ENCODE peak calls at places on chromosomes 12 and 14, in seven cellular contexts. Z, I, E, P, H, W and M are unnamed samples.

GRCh38 chr12:31900271-31900670 is 58.9 kb upstream of the RESF1 start:
- DNase-seq in Z (no peak), I (no peak), E (peak; percentile 54), P (no peak), H (no peak), W (no peak), M (no peak)

GRCh38 chr14:91225025-91225424 is 19.5 kb downstream of the GPR68 start:
- DNase-seq in Z (no peak), I (no peak), E (peak; percentile 30), P (no peak), H (no peak), W (peak; percentile 38), M (no peak)

GRCh38 chr14:75559451-75560187 is 18.8 kb upstream of the FLVCR2 start:
- DNase-seq in Z (peak; percentile 81), I (no peak), E (peak; percentile 93), P (peak; percentile 73), H (no peak), W (peak; percentile 18), M (no peak)

GRCh38 chr12:70719672-70720420 is 82.6 kb upstream of the PTPRB start:
- DNase-seq in Z (peak; percentile 37), I (peak; percentile 32), E (peak; percentile 9), P (peak; percentile 50), H (no peak), W (peak; percentile 53), M (no peak)

GRCh38 chr14:74861734-74862090 is 14.2 kb downstream of the PROX2 start:
- DNase-seq in Z (no peak), I (no peak), E (no peak), P (no peak), H (no peak), W (no peak), M (no peak)

GRCh38 chr14:20388159-20388558 is 25.1 kb downstream of the TEP1 start:
- DNase-seq in Z (no peak), I (no peak), E (no peak), P (no peak), H (no peak), W (no peak), M (no peak)

GRCh38 chr14:68279777-68280233 is 460.2 kb downstream of the RAD51B start:
- DNase-seq in Z (no peak), I (no peak), E (no peak), P (no peak), H (no peak), W (no peak), M (no peak)

GRCh38 chr14:105069887-105070759 is 4.9 kb upstream of the GPR132 start:
- DNase-seq in Z (no peak), I (peak; percentile 62), E (no peak), P (peak; percentile 61), H (no peak), W (no peak), M (no peak)

GRCh38 chr12:54596526-54596946 is 8.1 kb upstream of the PPP1R1A start:
- DNase-seq in Z (peak; percentile 52), I (peak; percentile 62), E (peak; percentile 43), P (peak; percentile 67), H (peak; percentile 81), W (peak; percentile 41), M (peak; percentile 87)

GRCh38 chr12:106154781-106155273 is 16.1 kb upstream of the NUAK1 start:
- DNase-seq in Z (no peak), I (no peak), E (no peak), P (no peak), H (no peak), W (no peak), M (no peak)

GRCh38 chr12:131085816-131086591 is 132.3 kb downstream of the ADGRD1 start:
- DNase-seq in Z (no peak), I (peak; percentile 16), E (no peak), P (peak; percentile 35), H (peak; percentile 8), W (no peak), M (peak; percentile 68)

GRCh38 chr12:127025545-127025944 is 1241.4 kb upstream of the TMEM132C start:
- DNase-seq in Z (no peak), I (no peak), E (no peak), P (no peak), H (no peak), W (no peak), M (no peak)
- TF ChIP-seq CTCF in Z (peak; percentile 6), I (no peak), E (peak; percentile 58), P (no peak), H (no peak), W (no peak), M (no peak)

DNA sequence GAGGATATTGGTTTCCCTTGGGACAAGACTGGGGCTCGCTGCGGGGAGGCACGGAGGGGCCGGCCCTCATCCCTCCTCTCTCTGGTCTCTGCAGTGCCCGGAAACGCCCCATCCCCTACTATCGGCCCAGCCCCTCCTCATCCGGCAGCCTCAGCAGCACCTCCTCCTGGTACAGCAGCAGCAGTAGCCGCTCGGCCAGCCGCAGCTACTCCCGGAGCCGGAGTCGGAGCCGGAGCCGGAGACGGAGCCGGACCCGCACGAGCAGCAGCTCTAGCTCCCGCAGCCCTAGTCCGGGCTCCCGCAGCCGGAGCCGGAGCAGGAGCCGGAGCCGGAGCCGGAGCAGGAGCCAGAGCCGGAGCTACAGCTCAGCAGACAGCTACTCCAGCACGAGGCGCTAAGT is 22.3 kb upstream of the HSPB8 start:
- DNase-seq in Z (no peak), I (no peak), E (no peak), P (no peak), H (no peak), W (no peak), M (no peak)
- TF ChIP-seq CTCF in Z (no peak), I (no peak), E (no peak), P (no peak), H (no peak), W (no peak), M (no peak)

GRCh38 chr12:85423947-85424346 is 143.9 kb downstream of the ALX1 start:
- DNase-seq in Z (no peak), I (no peak), E (no peak), P (no peak), H (no peak), W (no peak), M (no peak)
- TF ChIP-seq CTCF in Z (no peak), I (no peak), E (no peak), P (no peak), H (no peak), W (no peak), M (no peak)

GRCh38 chr12:27491226-27491625 is 32.8 kb upstream of the PPFIBP1 start:
- DNase-seq in Z (no peak), I (no peak), E (no peak), P (no peak), H (no peak), W (no peak), M (no peak)

GRCh38 chr12:27486986-27487385 is 37.0 kb upstream of the PPFIBP1 start:
- DNase-seq in Z (no peak), I (no peak), E (no peak), P (no peak), H (no peak), W (no peak), M (no peak)

GRCh38 chr12:27493260-27493935 is 30.6 kb upstream of the PPFIBP1 start:
- DNase-seq in Z (no peak), I (no peak), E (peak; percentile 35), P (no peak), H (no peak), W (no peak), M (no peak)

DNA sequence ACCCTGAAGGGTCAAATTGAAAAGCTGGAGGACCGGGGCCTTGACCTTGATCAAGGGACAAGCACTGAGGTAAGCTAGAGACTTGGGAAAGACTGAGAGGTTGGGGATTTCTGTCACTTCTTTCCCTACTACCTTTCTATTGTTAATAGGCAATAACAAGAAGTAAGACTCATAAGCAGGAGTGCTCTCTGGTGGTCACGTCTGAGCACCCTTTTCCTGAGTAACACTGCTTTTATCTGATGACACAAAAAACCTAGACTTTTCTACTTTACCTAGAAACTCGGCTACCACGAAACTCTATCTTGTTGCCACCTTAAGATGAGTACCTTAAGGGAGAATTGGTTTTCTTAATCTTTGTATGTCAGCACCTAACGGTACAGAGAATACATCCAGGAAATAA is 35.5 kb upstream of the PPFIBP1 start:
- DNase-seq in Z (no peak), I (no peak), E (peak; percentile 6), P (no peak), H (no peak), W (no peak), M (no peak)
- TF ChIP-seq CTCF in Z (no peak), I (no peak), E (no peak), P (no peak), H (no peak), W (no peak), M (no peak)

DNA sequence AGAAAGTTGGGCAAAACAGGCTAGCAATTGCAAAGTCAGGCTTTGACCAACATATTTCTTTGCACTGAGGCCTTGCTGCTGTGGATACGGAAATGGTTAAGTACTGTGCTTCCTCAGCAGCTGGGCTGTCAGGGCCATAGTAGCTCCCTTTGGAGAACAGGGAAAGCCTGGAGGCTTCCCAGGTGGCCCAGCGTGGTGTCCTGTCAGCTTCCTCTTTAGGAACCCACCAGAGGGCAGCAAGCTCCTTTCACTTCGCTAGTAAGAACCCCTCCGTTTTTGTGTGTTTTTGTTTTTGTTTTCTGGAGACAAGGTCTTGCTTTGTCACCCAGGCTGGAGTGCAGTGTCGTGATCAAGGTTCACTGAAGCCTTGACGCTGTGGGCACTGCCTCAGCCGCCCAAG is 1.7 kb upstream of the CFAP251 start:
- DNase-seq in Z (peak; percentile 76), I (no peak), E (no peak), P (no peak), H (no peak), W (peak; percentile 20), M (no peak)
- TF ChIP-seq CTCF in Z (peak; percentile 57), I (no peak), E (no peak), P (peak; percentile 10), H (no peak), W (peak; percentile 39), M (peak; percentile 44)

DNA sequence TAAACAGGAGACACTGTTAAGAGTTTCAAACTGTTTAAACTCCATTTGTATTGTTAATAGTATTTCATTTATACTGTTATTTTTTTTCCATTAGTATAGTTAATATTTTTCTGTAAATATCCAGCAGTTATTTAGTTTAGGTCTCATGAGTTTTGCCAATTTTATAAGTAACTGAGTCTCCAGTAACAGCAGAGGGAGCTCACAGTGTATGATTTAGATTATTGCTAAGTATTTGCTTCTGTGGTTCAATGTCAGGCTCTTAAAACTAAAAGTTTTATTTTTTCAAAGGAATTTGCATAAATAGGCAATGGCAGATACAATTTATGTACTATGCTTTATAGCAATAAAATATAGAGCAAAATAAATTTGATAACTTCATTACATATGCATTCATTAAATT is 209.7 kb downstream of the ATXN7L3B start:
- DNase-seq in Z (peak; percentile 12), I (no peak), E (no peak), P (no peak), H (no peak), W (peak; percentile 35), M (no peak)
- TF ChIP-seq CTCF in Z (no peak), I (no peak), E (peak; percentile 27), P (no peak), H (no peak), W (no peak), M (peak; percentile 61)

DNA sequence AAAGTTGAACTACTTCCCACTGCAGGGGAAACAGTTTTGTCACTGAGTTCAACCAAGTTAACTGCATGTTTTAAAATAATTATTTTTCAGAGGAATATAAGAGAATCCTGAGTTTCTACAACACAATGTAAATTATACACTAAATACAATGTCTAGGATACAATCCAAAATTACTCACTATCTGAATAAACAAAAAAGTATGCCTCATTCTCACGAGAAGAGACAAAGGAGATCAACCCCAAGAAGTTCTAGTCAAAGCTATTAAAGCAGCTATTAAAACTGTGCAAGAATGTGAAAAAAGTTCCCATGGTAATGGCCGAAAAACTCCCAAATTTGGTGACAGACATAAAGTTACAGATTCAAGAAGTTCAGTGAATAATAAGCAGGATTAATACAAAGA is 8.8 kb upstream of the KCNK13 start:
- DNase-seq in Z (no peak), I (no peak), E (no peak), P (no peak), H (no peak), W (peak; percentile 29), M (no peak)
- TF ChIP-seq CTCF in Z (no peak), I (no peak), E (no peak), P (no peak), H (no peak), W (no peak), M (no peak)